ENCODE peak calls at places on chromosomes 2 and 18, in seven cellular contexts. A is lower lobe of right lung; M is left lung; X is body of pancreas; Q is CD4-positive, alpha-beta memory T cell; L is heart right ventricle; W is Panc1. R is an unnamed sample.

GRCh38 chr2:219362524-219363164 is 25.1 kb downstream of the DNPEP start:
- DNase-seq in A (no peak), M (no peak), X (peak; percentile 39), Q (no peak), L (peak; percentile 50), W (no peak), R (no peak)

GRCh38 chr2:111669928-111670695 is 213.9 kb downstream of the ANAPC1 start:
- DNase-seq in A (no peak), M (no peak), X (no peak), Q (no peak), L (no peak), W (no peak), R (no peak)

GRCh38 chr2:104620840-104621239 is 233.1 kb upstream of the POU3F3 start:
- DNase-seq in A (no peak), M (no peak), X (no peak), Q (no peak), L (no peak), W (no peak), R (no peak)

GRCh38 chr2:100184055-100184737 is 41.8 kb upstream of the AFF3 start:
- DNase-seq in A (no peak), M (no peak), X (no peak), Q (no peak), L (no peak), W (no peak), R (no peak)

GRCh38 chr2:231795525-231796327 is 9.5 kb downstream of the COPS7B start:
- DNase-seq in A (no peak), M (no peak), X (peak; percentile 83), Q (no peak), L (no peak), W (peak; percentile 35), R (no peak)

GRCh38 chr2:227164745-227165350 is 424 bp downstream of the COL4A3 start:
- DNase-seq in A (no peak), M (peak; percentile 75), X (peak; percentile 62), Q (no peak), L (peak; percentile 20), W (no peak), R (no peak)

GRCh38 chr18:75393721-75394120 is 33.8 kb downstream of the SMIM21 start:
- DNase-seq in A (no peak), M (no peak), X (no peak), Q (no peak), L (no peak), W (no peak), R (no peak)

GRCh38 chr2:52976132-52976949 is 791.3 kb upstream of the CHAC2 start:
- DNase-seq in A (no peak), M (no peak), X (peak; percentile 18), Q (no peak), L (no peak), W (peak; percentile 22), R (no peak)

GRCh38 chr2:144049137-144049536 is 470.8 kb downstream of the ZEB2 start:
- DNase-seq in A (no peak), M (no peak), X (no peak), Q (no peak), L (no peak), W (no peak), R (no peak)

GRCh38 chr2:28068098-28068497 is 177.6 kb downstream of the BABAM2 start:
- DNase-seq in A (no peak), M (no peak), X (no peak), Q (no peak), L (no peak), W (no peak), R (no peak)

GRCh38 chr18:47772374-47773248 is 157.8 kb downstream of the SMAD2 start:
- DNase-seq in A (peak; percentile 84), M (peak; percentile 91), X (peak; percentile 74), Q (no peak), L (peak; percentile 56), W (peak; percentile 46), R (no peak)

GRCh38 chr2:213475433-213475832 is 191.2 kb downstream of the SPAG16 start:
- DNase-seq in A (no peak), M (no peak), X (no peak), Q (no peak), L (no peak), W (no peak), R (no peak)

DNA sequence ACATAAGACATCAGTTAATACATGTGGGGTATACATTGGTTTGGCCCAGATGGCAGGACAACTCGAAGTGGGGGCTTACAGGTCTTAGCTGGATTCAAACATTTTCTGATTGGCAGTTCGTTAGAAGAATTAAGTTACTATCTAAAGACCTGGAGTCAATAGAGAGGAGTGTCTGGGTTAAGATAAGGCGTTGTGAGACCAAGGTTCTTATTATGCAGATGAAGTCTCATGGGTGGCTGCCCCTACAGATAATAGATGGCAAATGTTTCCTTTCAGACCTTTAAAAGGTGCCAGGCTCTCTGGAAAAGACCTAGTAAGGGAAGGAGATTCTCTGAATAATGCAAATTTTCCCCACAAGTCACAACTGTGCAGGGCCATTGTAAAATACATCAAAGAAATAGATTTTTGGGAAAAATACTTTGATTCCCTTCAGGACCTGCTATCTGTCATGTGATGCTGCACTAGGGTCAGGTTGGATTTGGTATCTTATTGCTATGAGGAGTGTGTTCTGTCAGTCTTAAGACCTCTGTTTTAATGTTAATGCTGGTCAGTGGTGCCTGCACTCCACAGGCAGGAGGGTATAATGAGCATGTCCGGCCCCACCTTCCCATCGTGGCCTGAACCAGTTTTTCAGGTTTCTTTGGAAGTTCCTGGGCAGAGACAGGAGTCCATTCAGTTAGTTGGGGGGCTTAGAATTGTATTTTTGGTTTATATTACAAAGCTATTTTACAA is 14.3 kb upstream of the MC5R start:
- DNase-seq in A (no peak), M (no peak), X (no peak), Q (no peak), L (no peak), W (no peak), R (no peak)
- H3K36me3 ChIP-seq in A (no peaks in the 10 kb centered on the region), M (no peaks in the 10 kb centered on the region), X (no peaks in the 10 kb centered on the region), Q (no peaks in the 10 kb centered on the region), L (no peaks in the 10 kb centered on the region), W (no peaks in the 10 kb centered on the region), R (no peaks in the 10 kb centered on the region)

GRCh38 chr2:121367246-121367900 is 82.4 kb upstream of the TFCP2L1 start:
- DNase-seq in A (no peak), M (no peak), X (no peak), Q (no peak), L (no peak), W (no peak), R (no peak)

GRCh38 chr2:121363632-121364420 is 78.8 kb upstream of the TFCP2L1 start:
- DNase-seq in A (no peak), M (no peak), X (no peak), Q (no peak), L (no peak), W (peak; percentile 77), R (peak; percentile 73)

GRCh38 chr2:121362776-121363175 is 77.8 kb upstream of the TFCP2L1 start:
- DNase-seq in A (no peak), M (no peak), X (no peak), Q (no peak), L (no peak), W (no peak), R (no peak)

GRCh38 chr2:121366040-121366439 is 81.0 kb upstream of the TFCP2L1 start:
- DNase-seq in A (no peak), M (no peak), X (no peak), Q (no peak), L (no peak), W (no peak), R (no peak)

GRCh38 chr2:121365061-121365460 is 80.1 kb upstream of the TFCP2L1 start:
- DNase-seq in A (no peak), M (no peak), X (no peak), Q (no peak), L (no peak), W (no peak), R (no peak)
- H3K36me3 ChIP-seq in A (peaks cover 85% of the 10 kb centered on the region), M (no peaks in the 10 kb centered on the region), X (peaks cover 26% of the 10 kb centered on the region), Q (peaks cover 55% of the 10 kb centered on the region), L (peaks cover 32% of the 10 kb centered on the region), W (no peaks in the 10 kb centered on the region), R (peaks cover 36% of the 10 kb centered on the region)

GRCh38 chr2:181915096-181915495 is 23.6 kb downstream of the ITPRID2 start:
- DNase-seq in A (no peak), M (no peak), X (no peak), Q (no peak), L (no peak), W (no peak), R (no peak)

GRCh38 chr2:181907635-181908034 is 16.1 kb downstream of the ITPRID2 start:
- DNase-seq in A (no peak), M (no peak), X (no peak), Q (no peak), L (no peak), W (no peak), R (no peak)

GRCh38 chr2:181911830-181912229 is 20.3 kb downstream of the ITPRID2 start:
- DNase-seq in A (no peak), M (no peak), X (no peak), Q (no peak), L (no peak), W (no peak), R (no peak)

GRCh38 chr2:181907005-181907549 is 15.5 kb downstream of the ITPRID2 start:
- DNase-seq in A (no peak), M (no peak), X (no peak), Q (no peak), L (no peak), W (no peak), R (no peak)

GRCh38 chr2:181910028-181910763 is 18.7 kb downstream of the ITPRID2 start:
- DNase-seq in A (no peak), M (no peak), X (no peak), Q (no peak), L (no peak), W (no peak), R (no peak)
- H3K36me3 ChIP-seq in A (peaks cover 58% of the 10 kb centered on the region), M (no peaks in the 10 kb centered on the region), X (peaks cover 14% of the 10 kb centered on the region), Q (peaks cover 7% of the 10 kb centered on the region), L (peaks cover 33% of the 10 kb centered on the region), W (peaks cover 61% of the 10 kb centered on the region), R (peaks cover 18% of the 10 kb centered on the region)

GRCh38 chr18:63346031-63346430 is 21.0 kb downstream of the KDSR start:
- DNase-seq in A (no peak), M (no peak), X (no peak), Q (no peak), L (peak; percentile 38), W (no peak), R (no peak)

GRCh38 chr18:63348508-63349136 is 18.4 kb downstream of the KDSR start:
- DNase-seq in A (no peak), M (no peak), X (no peak), Q (no peak), L (no peak), W (no peak), R (no peak)

GRCh38 chr18:63344918-63345317 is 22.1 kb downstream of the KDSR start:
- DNase-seq in A (no peak), M (no peak), X (no peak), Q (no peak), L (no peak), W (no peak), R (no peak)

GRCh38 chr18:63346471-63347183 is 20.4 kb downstream of the KDSR start:
- DNase-seq in A (no peak), M (no peak), X (no peak), Q (no peak), L (no peak), W (no peak), R (no peak)

GRCh38 chr18:63350230-63350629 is 16.8 kb downstream of the KDSR start:
- DNase-seq in A (no peak), M (no peak), X (no peak), Q (no peak), L (no peak), W (no peak), R (no peak)
- H3K36me3 ChIP-seq in A (peaks cover 99% of the 10 kb centered on the region), M (no peaks in the 10 kb centered on the region), X (peaks cover 37% of the 10 kb centered on the region), Q (peaks cover 46% of the 10 kb centered on the region), L (peaks cover 66% of the 10 kb centered on the region), W (peaks cover 9% of the 10 kb centered on the region), R (peaks cover 80% of the 10 kb centered on the region)